ENCODE peak calls at places on chromosomes 13 and 19, in seven cellular contexts. B is Peyer's patch, G is heart left ventricle, F is sigmoid colon, R is right lobe of liver, T is stomach, Q is tibial nerve. O is an unnamed sample. For H3K4me1, the result is how much of the 10 kb centered on the place peaks cover.

GRCh38 chr13:80363890-80364503 is 23.1 kb upstream of the SPRY2 start:
- DNase-seq in F (no peak), R (no peak), B (no peak), T (no peak), G (no peak), Q (no peak), O (no peak)

GRCh38 chr13:25397763-25398162 is 26.0 kb downstream of the ATP8A2 start:
- DNase-seq in G (no peak), B (no peak), R (no peak), T (no peak), F (no peak), Q (no peak), O (no peak)

GRCh38 chr19:9644472-9644871 is 23.4 kb upstream of the ZNF561 start:
- DNase-seq in Q (no peak), R (no peak), B (no peak), F (no peak), T (no peak), G (no peak), O (no peak)

GRCh38 chr13:112931028-112931934 is 37.7 kb upstream of the MCF2L start:
- DNase-seq in R (no peak), B (no peak), G (no peak), T (no peak), Q (no peak), F (peak), O (no peak)

GRCh38 chr19:858868-859843 is at the start of gene CFD:
- DNase-seq in G (peak), F (peak), R (peak), B (no peak), Q (peak), T (peak), O (no peak)

GRCh38 chr13:36736119-36736726 is 62.4 kb downstream of the SERTM1 start:
- DNase-seq in Q (peak), T (peak), G (peak), R (peak), B (peak), F (peak), O (no peak)

GRCh38 chr19:45645631-45646344 is 6.6 kb upstream of the EML2 start:
- DNase-seq in T (peak), F (peak), Q (peak), R (peak), B (peak), G (peak), O (peak)

GRCh38 chr13:26420282-26420960 is 137.1 kb upstream of the WASF3 start:
- DNase-seq in G (no peak), F (no peak), B (no peak), Q (no peak), R (no peak), T (no peak), O (no peak)

GRCh38 chr19:7013678-7014077 is 7.6 kb downstream of the MBD3L2B start:
- DNase-seq in G (no peak), Q (no peak), F (no peak), B (no peak), R (no peak), T (no peak), O (no peak)

GRCh38 chr19:31232220-31232619 is 117.0 kb downstream of the TSHZ3 start:
- DNase-seq in Q (no peak), G (no peak), R (no peak), F (no peak), B (no peak), T (no peak), O (no peak)

GRCh38 chr19:1217366-1217765 is 11.8 kb downstream of the STK11 start:
- DNase-seq in B (no peak), T (no peak), G (no peak), F (no peak), R (no peak), Q (no peak), O (no peak)

GRCh38 chr19:39001016-39001415 is 25.5 kb upstream of the FBXO17 start:
- DNase-seq in T (no peak), Q (no peak), G (no peak), R (no peak), B (no peak), F (no peak), O (no peak)

GRCh38 chr13:39415003-39415402 is 188.0 kb downstream of the LHFPL6 start:
- DNase-seq in T (no peak), G (peak), B (no peak), Q (peak), R (no peak), F (peak), O (no peak)

GRCh38 chr19:41413947-41414346 is 13.2 kb downstream of the B3GNT8 start:
- DNase-seq in F (no peak), B (no peak), R (no peak), Q (no peak), G (no peak), T (no peak), O (no peak)

GRCh38 chr19:33348301-33349010 is 25.1 kb upstream of the CEBPG start:
- DNase-seq in R (peak), Q (no peak), G (no peak), T (no peak), F (no peak), B (no peak), O (no peak)

GRCh38 chr19:53102186-53102585 is 1.0 kb downstream of the ZNF160 start:
- DNase-seq in R (no peak), B (no peak), F (no peak), T (no peak), G (no peak), Q (no peak), O (no peak)

GRCh38 chr19:2952953-2953481 is 8.2 kb upstream of the ZNF77 start:
- DNase-seq in F (no peak), Q (no peak), G (no peak), T (peak), B (no peak), R (no peak), O (no peak)

GRCh38 chr13:21549633-21550032 is 54.3 kb downstream of the MICU2 start:
- DNase-seq in G (no peak), Q (no peak), B (no peak), T (no peak), R (no peak), F (no peak), O (no peak)

GRCh38 chr19:9863759-9864158 is 28.6 kb downstream of the PIN1 start:
- DNase-seq in R (no peak), G (no peak), F (no peak), B (no peak), Q (no peak), T (no peak), O (no peak)

GRCh38 chr13:48411281-48412099 is 1.4 kb downstream of the LPAR6 start:
- DNase-seq in R (no peak), B (no peak), G (no peak), F (no peak), T (no peak), Q (no peak), O (no peak)

GRCh38 chr13:109113427-109113826 is 484.0 kb downstream of the MYO16 start:
- DNase-seq in R (no peak), F (no peak), B (no peak), G (no peak), T (no peak), Q (no peak), O (no peak)

GRCh38 chr13:37886879-37887278 is 17.3 kb upstream of the TRPC4 start:
- DNase-seq in Q (no peak), G (no peak), B (no peak), T (no peak), R (no peak), F (no peak), O (no peak)

GRCh38 chr19:5789886-5790572 is 934 bp downstream of the DUS3L start:
- DNase-seq in B (no peak), R (no peak), F (peak), T (no peak), Q (no peak), G (peak), O (no peak)

GRCh38 chr13:25783480-25784081 is 268.2 kb downstream of the SHISA2 start:
- DNase-seq in G (no peak), F (no peak), T (no peak), Q (no peak), B (no peak), R (no peak), O (no peak)

GRCh38 chr13:80050252-80050651 is 290.7 kb downstream of the SPRY2 start:
- DNase-seq in T (no peak), Q (no peak), G (no peak), R (no peak), B (no peak), F (no peak), O (no peak)

GRCh38 chr13:93786846-93787245 is 560.2 kb downstream of the GPC6 start:
- DNase-seq in G (no peak), F (no peak), B (no peak), T (no peak), Q (no peak), R (no peak), O (no peak)

GRCh38 chr19:46728693-46729339 is 11.9 kb upstream of the PRKD2 start:
- DNase-seq in B (peak), R (peak), T (peak), G (peak), Q (peak), F (peak), O (no peak)

GRCh38 chr13:95317037-95317989 is 16.1 kb upstream of the ABCC4 start:
- DNase-seq in B (no peak), R (no peak), F (no peak), G (no peak), T (no peak), Q (no peak), O (no peak)

GRCh38 chr13:67632590-67632989 is 402.5 kb upstream of the PCDH9 start:
- DNase-seq in Q (no peak), R (no peak), T (no peak), G (no peak), F (no peak), B (no peak), O (no peak)

GRCh38 chr13:101661839-101662238 is 209.4 kb downstream of the ITGBL1 start:
- DNase-seq in Q (no peak), T (no peak), B (no peak), F (no peak), R (no peak), G (no peak), O (no peak)

GRCh38 chr13:99199541-99200432 is 867 bp upstream of the UBAC2 start:
- DNase-seq in R (peak), B (no peak), Q (no peak), F (peak), T (no peak), G (no peak), O (no peak)
- TF ChIP-seq POLR2A in R (no peak), B (no peak), Q (no peak), F (no peak), T (no peak), G (no peak), O (no peak)

GRCh38 chr19:19111138-19111835 is 27.0 kb downstream of the TMEM161A start:
- DNase-seq in F (no peak), Q (no peak), R (peak), B (no peak), G (no peak), T (no peak), O (no peak)
- TF ChIP-seq CTCF in F (no peak), Q (no peak), R (no peak), B (no peak), G (no peak), T (no peak), O (no peak)

DNA sequence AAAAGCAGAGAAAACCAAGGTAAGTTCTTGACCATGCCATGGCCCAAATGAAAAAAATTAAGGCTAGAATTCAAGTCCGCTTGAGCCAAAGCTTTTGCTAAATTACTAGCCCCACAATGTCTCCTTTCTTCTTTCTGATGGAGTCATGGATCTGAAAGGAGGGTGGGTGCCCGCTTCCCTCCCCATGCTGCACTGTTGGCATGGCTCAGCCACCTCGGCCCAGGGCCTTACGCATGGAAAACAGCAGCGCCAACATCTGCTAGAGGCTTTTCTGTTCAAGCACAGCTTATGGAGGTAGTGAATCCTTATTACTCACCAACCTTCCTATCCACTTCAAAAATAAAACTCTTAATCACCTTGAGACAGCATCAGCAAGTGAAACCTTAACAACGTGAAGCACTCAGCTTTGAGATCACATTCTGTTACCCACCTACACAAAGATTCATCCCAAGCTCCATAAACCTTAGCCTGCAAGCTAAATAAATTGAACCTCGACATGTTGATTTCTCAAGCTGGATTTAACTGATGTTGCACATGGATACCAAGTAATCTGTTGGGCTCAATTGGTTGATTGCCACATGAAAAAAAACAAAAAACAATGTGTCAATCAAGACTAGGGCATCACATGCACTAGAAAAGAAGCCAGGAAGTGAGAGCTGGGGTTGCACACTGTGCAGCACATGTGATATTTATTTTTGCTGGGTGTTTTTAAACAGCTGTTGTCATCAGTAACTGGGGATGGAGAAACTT is 43.4 kb downstream of the TPT1 start:
- DNase-seq in F (no peak), R (no peak), T (no peak), Q (no peak), B (no peak), G (no peak), O (no peak)
- H3K4me1 ChIP-seq in F (under half), R (under half), T (under half), Q (under half), B (under half), G (under half), O (under half)

GRCh38 chr19:35279985-35280821 is 2.1 kb upstream of the HAMP start:
- DNase-seq in T (no peak), Q (no peak), B (no peak), F (no peak), R (peak), G (no peak), O (no peak)

GRCh38 chr19:35276706-35277281 is 5.5 kb upstream of the HAMP start:
- DNase-seq in B (no peak), R (no peak), T (no peak), F (no peak), G (no peak), Q (no peak), O (no peak)

GRCh38 chr19:35279374-35279773 is 3.0 kb upstream of the HAMP start:
- DNase-seq in F (no peak), R (no peak), Q (no peak), G (no peak), T (no peak), B (no peak), O (no peak)

GRCh38 chr19:35281303-35281702 is 1.0 kb upstream of the HAMP start:
- DNase-seq in B (no peak), Q (no peak), R (no peak), T (no peak), G (no peak), F (no peak), O (no peak)

GRCh38 chr19:35278578-35279284 is 3.6 kb upstream of the HAMP start:
- DNase-seq in B (no peak), Q (no peak), G (no peak), F (no peak), T (no peak), R (no peak), O (no peak)
- TF ChIP-seq POLR2A in B (no peak), Q (no peak), G (no peak), F (no peak), T (no peak), R (no peak), O (no peak)

DNA sequence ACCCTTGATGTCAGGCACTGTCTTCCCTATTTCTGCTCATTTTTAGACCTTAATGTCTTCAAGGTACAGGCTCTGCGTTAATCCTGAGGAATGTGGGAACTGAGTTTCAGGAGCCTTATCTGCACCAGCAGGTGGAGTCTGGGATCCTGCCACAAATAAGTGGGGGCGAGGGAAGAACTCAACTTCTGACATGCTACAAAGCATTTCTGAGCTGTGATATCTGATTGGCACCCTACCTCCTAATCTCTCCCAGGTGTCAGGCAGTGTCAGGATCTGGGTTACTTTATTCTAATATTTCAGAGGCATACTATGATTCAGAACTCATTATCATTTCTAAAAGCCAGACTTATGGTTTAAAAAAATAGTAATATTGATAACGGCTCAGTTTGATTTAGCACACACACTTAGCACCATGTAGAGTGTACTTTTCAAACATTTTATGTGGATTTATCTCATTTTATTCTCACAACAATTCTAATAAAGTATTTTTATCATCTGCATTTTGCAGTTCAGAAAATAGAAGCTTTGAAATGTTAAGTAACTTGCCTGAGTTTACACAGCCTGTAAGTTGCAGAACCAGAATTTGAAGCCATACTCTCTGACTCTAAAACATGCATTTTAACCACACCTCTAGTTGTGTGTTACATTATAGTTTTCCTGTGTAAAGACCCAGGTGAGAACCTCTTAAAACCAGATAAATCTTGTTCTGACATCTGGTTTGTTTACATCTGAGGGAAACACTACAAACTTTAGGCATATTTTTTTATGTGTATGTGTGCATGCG is 358.6 kb downstream of the TDRD3 start:
- DNase-seq in Q (no peak), B (no peak), R (no peak), T (no peak), G (no peak), F (no peak), O (no peak)
- TF ChIP-seq CTCF in Q (no peak), B (no peak), R (no peak), T (no peak), G (no peak), F (no peak), O (no peak)

GRCh38 chr13:110444226-110444653 is 117.3 kb downstream of the RAB20 start:
- DNase-seq in R (no peak), Q (peak), T (no peak), F (peak), G (no peak), B (peak), O (no peak)
- H3K4me1 ChIP-seq in R (under half), Q (under half), T (under half), F (under half), G (under half), B (under half), O (under half)

GRCh38 chr19:8526345-8527062 is 12.5 kb upstream of the ZNF414 start:
- DNase-seq in G (peak), Q (peak), T (peak), R (peak), F (peak), B (peak), O (peak)
- TF ChIP-seq POLR2A in G (no peak), Q (peak), T (no peak), R (no peak), F (peak), B (no peak), O (no peak)

GRCh38 chr13:27713767-27714166 is 78.5 kb upstream of the GSX1 start:
- DNase-seq in Q (no peak), G (no peak), F (no peak), B (no peak), R (no peak), T (no peak), O (no peak)

GRCh38 chr13:27709779-27710178 is 82.5 kb upstream of the GSX1 start:
- DNase-seq in T (no peak), B (no peak), F (no peak), R (no peak), Q (no peak), G (no peak), O (no peak)

GRCh38 chr13:27708325-27708724 is 84.0 kb upstream of the GSX1 start:
- DNase-seq in G (no peak), T (no peak), Q (no peak), R (no peak), F (no peak), B (no peak), O (no peak)

DNA sequence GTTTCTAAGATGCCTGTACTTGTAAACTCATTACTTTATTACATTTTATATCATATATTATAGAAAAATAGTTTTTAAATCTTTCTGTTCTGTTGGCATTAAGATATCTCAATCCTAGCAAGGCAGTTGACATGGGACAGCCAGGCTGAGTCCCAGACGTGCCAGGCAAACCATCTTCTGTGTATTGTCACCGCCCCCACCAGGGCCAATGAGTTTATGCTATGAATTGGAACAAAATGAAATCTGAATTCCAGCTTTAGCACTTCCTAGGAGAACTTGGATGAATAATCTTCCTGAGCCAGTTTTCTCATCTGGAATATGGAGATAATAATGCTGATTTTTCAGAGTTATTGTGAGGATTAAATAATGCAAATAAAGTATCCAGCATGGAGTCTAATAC is 79.9 kb upstream of the GSX1 start:
- DNase-seq in G (no peak), Q (peak), F (no peak), T (peak), R (peak), B (peak), O (no peak)
- TF ChIP-seq CTCF in G (peak), Q (no peak), F (peak), T (no peak), R (peak), B (no peak), O (no peak)